ENCODE peak calls at places on chromosomes 13 and 19, in ten cellular contexts. X, F, D, J, E, I, Q, L, O and C are unnamed samples.

GRCh38 chr19:36489920-36490415 is 607 bp upstream of the ZNF566 start:
- DNase-seq in X (no peak), F (peak), D (peak), J (peak), E (peak), I (peak), Q (peak), L (no peak), O (no peak), C (peak)

GRCh38 chr13:99176309-99177276 is 24.1 kb upstream of the UBAC2 start:
- DNase-seq in X (peak), F (peak), D (peak), J (peak), E (peak), I (peak), Q (peak), L (peak), O (peak), C (peak)

GRCh38 chr13:31441804-31442487 is 242.2 kb downstream of the B3GLCT start:
- DNase-seq in X (no peak), F (no peak), D (no peak), J (no peak), E (no peak), I (no peak), Q (no peak), L (no peak), O (no peak), C (no peak)

GRCh38 chr13:112236539-112237197 is 139.5 kb upstream of the SPACA7 start:
- DNase-seq in X (no peak), F (no peak), D (no peak), J (no peak), E (no peak), I (peak), Q (no peak), L (no peak), O (no peak), C (no peak)

GRCh38 chr19:41548954-41549688 is 26.8 kb upstream of the CEACAM21 start:
- DNase-seq in X (no peak), F (peak), D (peak), J (no peak), E (peak), I (no peak), Q (no peak), L (no peak), O (peak), C (peak)

GRCh38 chr19:51020988-51021651 is 1.6 kb upstream of the KLK10 start:
- DNase-seq in X (no peak), F (no peak), D (peak), J (peak), E (peak), I (no peak), Q (peak), L (no peak), O (peak), C (peak)

GRCh38 chr19:40355975-40356680 is 7.6 kb downstream of the PLD3 start:
- DNase-seq in X (no peak), F (no peak), D (no peak), J (no peak), E (no peak), I (no peak), Q (no peak), L (no peak), O (no peak), C (no peak)

GRCh38 chr19:29432677-29433076 is 93.1 kb upstream of the VSTM2B start:
- DNase-seq in X (no peak), F (no peak), D (no peak), J (no peak), E (no peak), I (no peak), Q (no peak), L (no peak), O (no peak), C (no peak)

GRCh38 chr19:48969276-48970138 is 4.4 kb downstream of the FTL start:
- DNase-seq in X (no peak), F (no peak), D (no peak), J (no peak), E (no peak), I (no peak), Q (no peak), L (no peak), O (no peak), C (peak)

GRCh38 chr13:110319774-110320509 is 12.9 kb downstream of the COL4A2 start:
- DNase-seq in X (peak), F (no peak), D (no peak), J (no peak), E (no peak), I (no peak), Q (no peak), L (no peak), O (peak), C (no peak)

GRCh38 chr13:52128714-52129700 is at the start of gene NEK5:
- DNase-seq in X (peak), F (peak), D (peak), J (peak), E (peak), I (peak), Q (no peak), L (peak), O (peak), C (peak)

GRCh38 chr13:106714271-106714670 is 146.3 kb upstream of the ARGLU1 start:
- DNase-seq in X (no peak), F (no peak), D (no peak), J (no peak), E (no peak), I (no peak), Q (no peak), L (no peak), O (no peak), C (no peak)

GRCh38 chr13:38819596-38819995 is 132.7 kb downstream of the FREM2 start:
- DNase-seq in X (no peak), F (no peak), D (no peak), J (no peak), E (no peak), I (no peak), Q (no peak), L (no peak), O (no peak), C (no peak)

GRCh38 chr19:14410054-14410774 is 8.9 kb downstream of the DDX39A start:
- DNase-seq in X (no peak), F (no peak), D (no peak), J (no peak), E (no peak), I (no peak), Q (no peak), L (no peak), O (no peak), C (no peak)

GRCh38 chr13:41053384-41053826 is 7.9 kb upstream of the WBP4 start:
- DNase-seq in X (no peak), F (no peak), D (peak), J (no peak), E (no peak), I (no peak), Q (no peak), L (no peak), O (no peak), C (no peak)

GRCh38 chr19:4012092-4012974 is 4.8 kb downstream of the PIAS4 start:
- DNase-seq in X (no peak), F (peak), D (no peak), J (peak), E (peak), I (no peak), Q (no peak), L (peak), O (no peak), C (no peak)

GRCh38 chr19:58261968-58262921 is 16.5 kb upstream of the ZNF8 start:
- DNase-seq in X (no peak), F (no peak), D (no peak), J (no peak), E (no peak), I (no peak), Q (no peak), L (no peak), O (no peak), C (peak)

DNA sequence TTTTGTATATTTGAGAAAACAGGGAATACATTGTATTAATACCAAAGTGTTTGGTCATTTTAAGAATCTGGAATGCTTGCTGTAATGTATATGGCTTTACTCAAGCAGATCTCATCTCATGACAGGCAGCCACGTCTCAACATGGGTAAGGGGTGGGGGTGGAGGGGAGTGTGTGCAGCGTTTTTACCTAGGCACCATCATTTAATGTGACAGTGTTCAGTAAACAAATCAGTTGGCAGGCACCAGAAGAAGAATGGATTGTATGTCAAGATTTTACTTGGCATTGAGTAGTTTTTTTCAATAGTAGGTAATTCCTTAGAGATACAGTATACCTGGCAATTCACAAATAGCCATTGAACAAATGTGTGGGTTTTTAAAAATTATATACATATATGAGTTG is 17.2 kb downstream of the KLF5 start:
- DNase-seq in X (no peak), F (no peak), D (no peak), J (no peak), E (no peak), I (no peak), Q (no peak), L (no peak), O (no peak), C (no peak)
- TF ChIP-seq POLR2AphosphoS5 in X (no peak), F (no peak), D (no peak), J (no peak), E (no peak), I (no peak), Q (no peak), L (no peak), O (no peak), C (no peak)

GRCh38 chr19:33620611-33621010 is 1.1 kb upstream of the CHST8 start:
- DNase-seq in X (no peak), F (no peak), D (no peak), J (no peak), E (no peak), I (no peak), Q (no peak), L (no peak), O (no peak), C (no peak)

GRCh38 chr19:33621811-33622504 is at the start of gene CHST8:
- DNase-seq in X (no peak), F (peak), D (no peak), J (peak), E (peak), I (no peak), Q (no peak), L (no peak), O (peak), C (peak)

GRCh38 chr19:33622809-33623511 is 1.2 kb downstream of the CHST8 start:
- DNase-seq in X (no peak), F (no peak), D (no peak), J (peak), E (no peak), I (no peak), Q (no peak), L (no peak), O (no peak), C (peak)

GRCh38 chr19:33621065-33621785 is 528 bp upstream of the CHST8 start:
- DNase-seq in X (no peak), F (no peak), D (no peak), J (no peak), E (no peak), I (no peak), Q (no peak), L (no peak), O (no peak), C (peak)

GRCh38 chr19:33622505-33622808 is 704 bp downstream of the CHST8 start:
- DNase-seq in X (no peak), F (no peak), D (no peak), J (peak), E (no peak), I (no peak), Q (no peak), L (no peak), O (no peak), C (peak)
- H3K4me3 ChIP-seq in X (no peak), F (peak), D (no peak), J (peak), E (peak), I (peak), Q (no peak), L (peak), O (no peak), C (peak)

DNA sequence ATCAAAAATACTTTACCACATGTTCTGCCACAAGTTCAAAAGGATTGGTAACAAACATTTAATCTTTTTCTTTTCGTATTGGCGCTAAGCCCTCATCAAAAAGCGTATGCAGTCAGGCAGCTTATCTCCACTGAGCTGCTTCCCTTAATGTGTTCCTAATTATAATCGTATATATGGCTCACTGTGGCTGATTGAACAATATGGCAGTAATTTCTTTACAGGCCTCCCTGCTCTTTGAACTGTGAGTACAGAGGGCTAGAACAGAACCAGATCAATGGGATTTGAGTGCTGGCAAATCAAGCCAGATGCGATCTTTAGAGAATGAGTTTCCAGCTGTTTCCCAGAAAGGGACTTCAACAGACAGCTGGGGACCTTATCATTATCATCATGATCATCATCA is 425.5 kb downstream of the SPRY2 start:
- DNase-seq in X (no peak), F (no peak), D (no peak), J (peak), E (no peak), I (no peak), Q (no peak), L (no peak), O (no peak), C (no peak)
- TF ChIP-seq POLR2AphosphoS5 in X (no peak), F (no peak), D (no peak), J (no peak), E (no peak), I (no peak), Q (no peak), L (no peak), O (no peak), C (no peak)

DNA sequence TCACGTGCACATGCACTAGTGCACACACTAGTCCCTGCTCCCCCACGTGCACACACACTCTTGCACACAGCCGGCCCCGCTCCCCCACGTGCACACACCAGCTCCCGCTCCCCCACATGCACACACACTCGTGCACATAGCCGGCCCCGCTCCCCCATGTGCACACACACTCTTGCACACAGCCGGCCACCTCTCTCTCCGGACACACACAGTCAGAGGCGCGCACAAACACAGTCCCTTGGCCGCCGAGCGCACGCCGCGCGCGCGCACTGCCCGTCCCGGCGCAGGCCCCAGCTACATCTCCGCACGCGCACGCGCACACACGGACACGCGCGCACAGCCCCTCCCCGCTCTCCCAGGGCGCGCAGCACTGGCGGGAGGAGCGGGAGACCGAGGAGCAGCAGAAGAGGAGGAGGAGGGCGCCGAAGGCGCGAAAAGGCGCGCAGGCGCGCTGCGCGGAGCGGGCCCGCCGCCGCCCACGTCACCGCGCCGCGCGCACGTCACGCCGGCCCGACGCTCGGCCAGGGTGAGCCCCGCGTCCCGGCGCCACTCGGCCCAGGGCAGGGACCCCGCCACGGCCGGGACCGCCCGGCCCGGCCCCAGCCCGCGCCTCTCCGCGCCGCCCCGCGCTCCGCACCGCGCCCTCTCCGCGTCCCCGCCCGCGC is at the start of gene TFDP1:
- DNase-seq in X (peak), F (peak), D (peak), J (peak), E (peak), I (peak), Q (no peak), L (peak), O (peak), C (peak)
- H3K4me3 ChIP-seq in X (peak), F (peak), D (peak), J (peak), E (peak), I (peak), Q (peak), L (peak), O (peak), C (peak)

GRCh38 chr19:12954150-12954962 is 2.7 kb downstream of the GADD45GIP1 start:
- DNase-seq in X (no peak), F (no peak), D (peak), J (no peak), E (no peak), I (no peak), Q (no peak), L (no peak), O (no peak), C (no peak)
- TF ChIP-seq POLR2AphosphoS5 in X (no peak), F (no peak), D (no peak), J (no peak), E (no peak), I (no peak), Q (no peak), L (no peak), O (no peak), C (no peak)

DNA sequence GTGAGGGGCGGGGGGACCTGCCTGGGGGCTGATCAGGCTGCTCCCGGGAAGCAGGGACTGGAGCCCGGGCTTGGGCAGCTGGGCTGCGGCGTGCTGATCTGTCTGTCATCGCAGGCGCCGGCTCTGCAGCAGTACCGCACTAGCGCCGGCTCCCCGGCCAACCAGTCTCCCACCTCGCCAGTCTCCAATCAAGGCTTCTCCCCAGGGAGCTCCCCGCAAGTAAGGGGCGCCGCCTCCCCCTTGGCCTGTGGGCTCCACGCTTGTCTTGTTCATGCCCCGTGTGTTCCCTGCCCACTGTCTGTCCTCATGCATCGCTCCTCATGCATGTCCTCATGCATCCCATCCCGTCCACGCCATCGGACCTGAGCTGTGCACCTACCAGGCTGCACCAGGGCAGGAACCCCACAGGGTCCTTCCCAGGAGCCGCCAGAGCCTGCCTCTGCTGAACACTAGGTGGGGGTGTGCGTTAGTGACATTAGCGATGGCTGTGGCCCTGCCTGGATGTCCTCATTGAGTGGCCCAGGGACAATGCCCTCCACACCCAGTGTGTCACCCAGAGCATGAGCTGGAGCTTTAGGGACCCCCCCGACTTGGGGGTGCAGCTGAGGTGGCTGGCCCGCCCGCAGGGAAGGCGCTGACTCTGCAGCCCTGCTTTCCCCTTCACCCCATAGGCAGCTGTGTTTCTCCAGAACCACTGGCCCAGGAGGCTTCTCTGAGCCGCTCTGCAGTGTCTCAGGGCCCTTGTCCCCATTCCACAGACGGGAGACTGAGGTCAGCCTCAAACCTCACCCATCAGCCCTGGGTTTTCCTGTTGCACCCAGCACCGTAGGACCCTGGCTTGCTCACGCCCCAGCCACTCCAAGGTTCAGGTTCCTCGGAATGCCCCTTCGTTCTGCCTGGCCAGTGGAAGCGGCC is 19.5 kb downstream of the COMP start:
- DNase-seq in X (no peak), F (no peak), D (peak), J (no peak), E (no peak), I (no peak), Q (no peak), L (no peak), O (no peak), C (peak)
- H3K4me3 ChIP-seq in X (no peak), F (no peak), D (no peak), J (no peak), E (no peak), I (no peak), Q (no peak), L (no peak), O (no peak), C (no peak)

GRCh38 chr19:33274663-33275558 is 27.4 kb downstream of the CEBPA start:
- DNase-seq in X (no peak), F (no peak), D (no peak), J (no peak), E (no peak), I (no peak), Q (no peak), L (no peak), O (no peak), C (no peak)

GRCh38 chr19:33278023-33278402 is 24.3 kb downstream of the CEBPA start:
- DNase-seq in X (no peak), F (no peak), D (peak), J (no peak), E (no peak), I (no peak), Q (no peak), L (no peak), O (no peak), C (no peak)

GRCh38 chr19:33275559-33275932 is 26.8 kb downstream of the CEBPA start:
- DNase-seq in X (no peak), F (no peak), D (no peak), J (no peak), E (no peak), I (no peak), Q (no peak), L (no peak), O (no peak), C (no peak)

GRCh38 chr19:33277434-33277833 is 24.9 kb downstream of the CEBPA start:
- DNase-seq in X (no peak), F (no peak), D (no peak), J (no peak), E (no peak), I (no peak), Q (no peak), L (no peak), O (no peak), C (no peak)

GRCh38 chr19:33275933-33276619 is 26.3 kb downstream of the CEBPA start:
- DNase-seq in X (no peak), F (no peak), D (no peak), J (no peak), E (peak), I (no peak), Q (no peak), L (no peak), O (no peak), C (no peak)
- TF ChIP-seq POLR2AphosphoS5 in X (no peak), F (no peak), D (no peak), J (no peak), E (no peak), I (no peak), Q (no peak), L (no peak), O (no peak), C (no peak)

GRCh38 chr19:44686896-44687295 is 12.1 kb upstream of the CEACAM16 start:
- DNase-seq in X (no peak), F (no peak), D (no peak), J (no peak), E (no peak), I (no peak), Q (no peak), L (no peak), O (no peak), C (no peak)

GRCh38 chr19:44690131-44690440 is 8.9 kb upstream of the CEACAM16 start:
- DNase-seq in X (no peak), F (no peak), D (no peak), J (no peak), E (no peak), I (no peak), Q (no peak), L (no peak), O (no peak), C (no peak)

GRCh38 chr19:44692379-44692721 is 6.6 kb upstream of the CEACAM16 start:
- DNase-seq in X (no peak), F (no peak), D (no peak), J (no peak), E (no peak), I (no peak), Q (no peak), L (no peak), O (no peak), C (no peak)

GRCh38 chr19:44687898-44688297 is 11.1 kb upstream of the CEACAM16 start:
- DNase-seq in X (no peak), F (no peak), D (peak), J (no peak), E (no peak), I (no peak), Q (no peak), L (no peak), O (no peak), C (no peak)

GRCh38 chr19:44689290-44690130 is 9.4 kb upstream of the CEACAM16 start:
- DNase-seq in X (peak), F (peak), D (peak), J (peak), E (peak), I (no peak), Q (no peak), L (peak), O (peak), C (peak)
- H3K4me3 ChIP-seq in X (no peak), F (no peak), D (no peak), J (no peak), E (no peak), I (no peak), Q (no peak), L (peak), O (no peak), C (peak)